ENCODE peak calls at places on chromosomes 7 and 10, in nine cellular contexts. A is HCT116, V is spleen, S is NB4, T is A549, W is adrenal gland, O is K562, Q is prostate gland, N is heart left ventricle. C is an unnamed sample.

GRCh38 chr7:117014673-117015133 is 61.4 kb downstream of the ST7 start:
- DNase-seq in A (no peak), T (no peak), Q (peak; percentile 11), O (peak; percentile 97), S (peak; percentile 82), W (peak; percentile 79), V (peak; percentile 75), N (peak; percentile 72), C (peak; percentile 54)

GRCh38 chr7:44194069-44194468 is 4.8 kb upstream of the GCK start:
- DNase-seq in A (no peak), Q (no peak), T (no peak), O (peak; percentile 67), S (peak; percentile 57), V (no peak), N (no peak), W (no peak), C (no peak)

GRCh38 chr7:116591202-116592040 is 66.6 kb downstream of the CAV1 start:
- DNase-seq in W (no peak), T (peak; percentile 42), O (peak; percentile 21), Q (no peak), N (no peak), A (peak; percentile 45), S (peak; percentile 20), V (no peak), C (no peak)

GRCh38 chr7:140433396-140433795 is 29.5 kb downstream of the RAB19 start:
- DNase-seq in A (no peak), S (no peak), W (no peak), N (no peak), T (no peak), V (no peak), O (no peak), Q (no peak), C (no peak)

GRCh38 chr7:98276241-98276761 is 5.2 kb upstream of the BRI3 start:
- DNase-seq in O (no peak), T (peak; percentile 82), Q (peak; percentile 71), S (no peak), W (peak; percentile 41), A (no peak), V (no peak), N (no peak), C (no peak)

GRCh38 chr7:55260671-55261385 is 104.3 kb upstream of the LANCL2 start:
- DNase-seq in W (no peak), Q (no peak), V (no peak), S (no peak), T (no peak), A (no peak), O (no peak), N (no peak), C (no peak)

GRCh38 chr10:74949024-74949423 is 122.6 kb downstream of the KAT6B start:
- DNase-seq in V (no peak), T (no peak), O (no peak), S (no peak), Q (no peak), A (no peak), N (no peak), W (no peak), C (no peak)

GRCh38 chr7:106717997-106718871 is 57.3 kb upstream of the CCDC71L start:
- DNase-seq in V (no peak), W (peak; percentile 32), T (peak; percentile 51), S (peak; percentile 97), Q (no peak), A (peak; percentile 87), O (peak; percentile 90), N (peak; percentile 33), C (no peak)

GRCh38 chr10:110036640-110037039 is 28.9 kb downstream of the ADD3 start:
- DNase-seq in N (no peak), A (no peak), T (no peak), W (no peak), S (no peak), V (no peak), Q (no peak), O (no peak), C (no peak)

GRCh38 chr10:29191674-29192073 is 97.2 kb upstream of the LYZL1 start:
- DNase-seq in N (no peak), A (no peak), T (no peak), S (peak; percentile 1), V (no peak), Q (no peak), W (no peak), O (no peak), C (no peak)

GRCh38 chr7:80411621-80412020 is 100.2 kb downstream of the GNAT3 start:
- DNase-seq in A (no peak), Q (no peak), N (no peak), S (no peak), O (no peak), T (no peak), W (no peak), V (no peak), C (no peak)

GRCh38 chr10:71042699-71043098 is 154.3 kb upstream of the PCBD1 start:
- DNase-seq in S (no peak), W (no peak), T (no peak), V (peak; percentile 59), A (no peak), O (no peak), Q (no peak), N (no peak), C (no peak)

GRCh38 chr7:6446977-6447588 is 671 bp downstream of the DAGLB start:
- DNase-seq in Q (peak; percentile 52), S (peak; percentile 89), N (peak; percentile 62), W (peak; percentile 95), V (peak; percentile 91), O (peak; percentile 82), A (peak; percentile 69), T (peak; percentile 86), C (peak; percentile 77)

GRCh38 chr7:6444516-6445269 is 3.1 kb downstream of the DAGLB start:
- DNase-seq in V (no peak), W (no peak), A (no peak), Q (no peak), O (no peak), N (no peak), S (no peak), T (no peak), C (no peak)

GRCh38 chr7:6451224-6451705 is 3.5 kb upstream of the DAGLB start:
- DNase-seq in O (peak; percentile 84), V (no peak), T (no peak), Q (no peak), N (no peak), S (no peak), W (no peak), A (no peak), C (no peak)

GRCh38 chr7:6447589-6448210 is at the start of gene DAGLB:
- DNase-seq in T (peak; percentile 93), V (peak; percentile 99), S (peak; percentile 95), W (peak; percentile 93), O (peak; percentile 97), A (peak; percentile 79), N (peak; percentile 93), Q (peak; percentile 85), C (peak; percentile 96)

DNA sequence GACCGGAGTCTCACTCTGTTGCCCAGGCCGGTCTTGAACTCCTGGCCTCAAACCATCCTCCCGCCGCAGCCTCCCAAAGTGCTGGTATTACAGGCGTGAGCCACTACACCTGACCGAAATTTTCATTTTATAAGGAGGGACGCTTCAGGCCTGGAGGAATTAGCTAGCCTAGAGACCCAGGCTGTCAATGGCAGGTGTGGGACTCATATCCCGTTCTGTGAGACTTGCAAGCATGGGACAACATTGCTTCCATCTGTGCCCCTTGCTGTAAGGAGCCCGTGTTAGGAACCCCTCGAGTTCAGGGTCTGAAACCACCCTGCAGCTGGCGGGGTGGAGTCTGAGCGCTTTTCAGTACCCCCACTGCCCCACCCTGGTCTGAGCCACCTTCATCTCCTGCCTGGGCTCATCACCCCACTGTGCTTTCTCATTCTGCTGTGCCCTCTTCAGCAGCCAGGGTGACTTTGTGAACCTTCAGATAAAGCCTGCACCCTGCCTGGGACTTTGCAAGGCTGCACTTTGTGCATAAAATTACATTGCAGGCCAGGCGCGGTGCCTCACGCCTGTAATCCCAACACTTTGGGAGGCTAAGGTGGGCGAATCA is 1.3 kb upstream of the DAGLB start:
- DNase-seq in W (no peak), A (no peak), T (no peak), O (no peak), S (peak; percentile 54), V (peak; percentile 74), Q (no peak), N (no peak), C (no peak)
- TF ChIP-seq POLR2A in W (no peak), A (no peak), T (no peak), O (no peak), S (no peak), V (no peak), Q (no peak), N (no peak), C (no peak)

DNA sequence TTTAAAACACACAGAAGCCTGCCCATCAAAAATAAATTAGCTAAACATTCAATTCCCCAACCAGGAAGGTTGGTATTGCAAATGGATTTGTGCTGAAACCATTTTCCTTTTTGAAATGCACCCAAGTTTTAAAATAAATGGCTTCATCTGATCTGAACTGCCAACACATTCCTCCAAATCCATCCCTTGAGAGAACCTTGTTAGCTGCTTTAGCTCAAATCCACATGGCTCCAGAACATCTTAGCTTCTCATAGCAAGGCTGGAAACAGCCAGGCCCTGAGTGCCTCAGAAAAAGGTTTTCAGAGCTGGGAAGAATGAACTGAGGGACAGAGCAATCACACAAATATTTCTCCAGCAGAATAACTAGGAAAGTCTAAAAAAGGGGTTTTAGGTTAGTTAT is 306.4 kb downstream of the FZD1 start:
- DNase-seq in W (no peak), T (no peak), V (no peak), O (no peak), S (no peak), N (no peak), A (no peak), Q (no peak), C (no peak)
- TF ChIP-seq POLR2A in W (no peak), T (no peak), V (no peak), O (no peak), S (no peak), N (no peak), A (no peak), Q (no peak), C (no peak)

DNA sequence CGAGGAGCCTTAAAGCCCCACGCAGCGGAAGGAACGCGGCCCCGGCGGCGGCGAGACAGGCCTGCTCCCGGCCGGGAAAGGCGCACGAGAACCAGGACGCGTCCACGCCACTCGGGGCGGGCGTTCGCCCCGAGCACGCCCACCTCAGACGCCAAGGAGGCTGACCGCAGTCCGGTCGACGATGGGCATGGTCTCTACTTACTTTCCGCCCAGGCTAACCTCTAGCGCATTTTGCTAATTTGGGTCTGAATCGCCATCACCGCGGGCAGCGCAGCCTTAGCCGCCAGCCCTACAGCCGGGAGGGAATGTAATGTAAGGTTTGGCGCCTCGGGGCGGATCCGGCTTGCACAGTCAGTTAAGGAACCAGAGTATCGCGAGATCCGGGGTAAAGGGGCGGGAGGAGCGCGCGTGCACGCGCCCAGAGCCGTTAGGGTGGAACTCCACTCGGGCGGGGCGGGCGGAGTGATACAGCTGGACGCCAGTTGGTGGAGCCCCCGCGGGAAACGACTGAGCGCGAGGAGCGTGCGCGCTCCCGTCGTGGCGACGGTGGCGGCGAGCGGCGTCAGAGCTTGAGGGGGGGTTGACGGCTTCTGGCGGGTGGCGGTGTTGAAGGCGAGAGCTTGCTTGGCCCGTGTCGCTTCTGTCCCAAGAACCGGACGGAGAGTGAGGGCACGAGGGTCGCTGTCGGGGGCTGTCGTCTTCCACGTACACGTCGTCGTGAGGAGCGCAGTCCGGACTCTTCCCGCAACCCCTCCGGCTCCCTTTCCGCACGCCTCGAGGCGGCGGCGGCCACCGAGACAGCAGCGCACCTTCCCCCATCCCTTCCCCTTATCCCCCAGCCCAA is at the start of gene LUC7L2:
- DNase-seq in W (peak; percentile 100), A (peak; percentile 95), Q (peak; percentile 100), T (peak; percentile 99), N (peak; percentile 100), V (peak; percentile 100), O (peak; percentile 100), S (peak; percentile 100), C (peak; percentile 100)
- TF ChIP-seq POLR2A in W (peak; percentile 92), A (peak; percentile 97), Q (peak; percentile 94), T (peak; percentile 94), N (peak; percentile 85), V (peak; percentile 81), O (peak; percentile 100), S (peak; percentile 98), C (peak; percentile 88)

GRCh38 chr7:26291699-26292538 is at the start of gene SNX10:
- DNase-seq in S (peak; percentile 91), O (peak; percentile 89), Q (peak; percentile 23), T (peak; percentile 63), N (peak; percentile 33), W (peak; percentile 63), A (peak; percentile 42), V (peak; percentile 96), C (no peak)
- TF ChIP-seq POLR2A in S (peak; percentile 50), O (peak; percentile 61), Q (no peak), T (peak; percentile 39), N (no peak), W (no peak), A (peak; percentile 63), V (no peak), C (no peak)

C was measured in ovary.